ENCODE peak calls at places on chromosomes 5 and 9, in ten cellular contexts. G, I, D, O, M, Z, B, S, T and N are unnamed samples.

GRCh38 chr5:150147580-150148407 is 7.9 kb downstream of the PDGFRB start:
- DNase-seq in G (no peak), I (no peak), D (no peak), O (no peak), M (no peak), Z (no peak), B (no peak), S (no peak), T (no peak), N (no peak)

GRCh38 chr9:114364528-114365041 is 23.2 kb downstream of the AKNA start:
- DNase-seq in G (peak), I (no peak), D (no peak), O (no peak), M (no peak), Z (no peak), B (no peak), S (no peak), T (no peak), N (peak)

GRCh38 chr5:9557696-9558095 is 11.8 kb upstream of the SEMA5A start:
- DNase-seq in G (no peak), I (no peak), D (no peak), O (no peak), M (peak), Z (peak), B (no peak), S (peak), T (no peak), N (no peak)

GRCh38 chr5:173155912-173156311 is 11.6 kb downstream of the BNIP1 start:
- DNase-seq in G (no peak), I (no peak), D (no peak), O (no peak), M (no peak), Z (no peak), B (no peak), S (no peak), T (no peak), N (no peak)

GRCh38 chr9:8365029-8365428 is 565.5 kb upstream of the DMAC1 start:
- DNase-seq in G (no peak), I (no peak), D (no peak), O (no peak), M (no peak), Z (peak), B (no peak), S (peak), T (no peak), N (no peak)

GRCh38 chr9:130186839-130187522 is 14.8 kb downstream of the NCS1 start:
- DNase-seq in G (no peak), I (no peak), D (no peak), O (no peak), M (no peak), Z (peak), B (peak), S (no peak), T (no peak), N (no peak)

GRCh38 chr5:93675458-93676450 is 65.6 kb downstream of the POU5F2 start:
- DNase-seq in G (peak), I (no peak), D (no peak), O (no peak), M (no peak), Z (no peak), B (no peak), S (no peak), T (no peak), N (no peak)

GRCh38 chr5:127006711-127007110 is 23.6 kb downstream of the MARCHF3 start:
- DNase-seq in G (no peak), I (no peak), D (no peak), O (no peak), M (no peak), Z (peak), B (no peak), S (no peak), T (no peak), N (no peak)

GRCh38 chr5:144418719-144419118 is 248.0 kb downstream of the KCTD16 start:
- DNase-seq in G (no peak), I (no peak), D (no peak), O (no peak), M (no peak), Z (no peak), B (no peak), S (no peak), T (no peak), N (no peak)

GRCh38 chr9:37897665-37898064 is 6.3 kb downstream of the SLC25A51 start:
- DNase-seq in G (no peak), I (no peak), D (no peak), O (no peak), M (no peak), Z (no peak), B (no peak), S (no peak), T (no peak), N (no peak)

GRCh38 chr9:113654605-113655193 is 191.2 kb downstream of the RGS3 start:
- DNase-seq in G (no peak), I (no peak), D (no peak), O (no peak), M (no peak), Z (peak), B (no peak), S (no peak), T (no peak), N (no peak)

GRCh38 chr5:128695791-128696520 is 157.9 kb upstream of the FBN2 start:
- DNase-seq in G (no peak), I (no peak), D (no peak), O (no peak), M (no peak), Z (no peak), B (no peak), S (no peak), T (no peak), N (no peak)

GRCh38 chr5:174087783-174088182 is 42.3 kb downstream of the NSG2 start:
- DNase-seq in G (no peak), I (no peak), D (no peak), O (no peak), M (no peak), Z (no peak), B (no peak), S (no peak), T (no peak), N (no peak)

GRCh38 chr9:121735065-121735791 is 83.8 kb downstream of the DAB2IP start:
- DNase-seq in G (peak), I (no peak), D (no peak), O (no peak), M (no peak), Z (peak), B (no peak), S (peak), T (peak), N (no peak)

GRCh38 chr5:147956064-147956841 is 49.9 kb upstream of the C5orf46 start:
- DNase-seq in G (no peak), I (no peak), D (no peak), O (no peak), M (no peak), Z (no peak), B (no peak), S (no peak), T (no peak), N (no peak)

GRCh38 chr5:35879649-35880048 is 23.0 kb downstream of the IL7R start:
- DNase-seq in G (no peak), I (no peak), D (no peak), O (no peak), M (no peak), Z (no peak), B (no peak), S (no peak), T (no peak), N (no peak)
- TF ChIP-seq CTCF in G (no peak), I (no peak), D (no peak), O (no peak), M (no peak), Z (no peak), B (no peak), S (no peak), T (no peak), N (no peak)

GRCh38 chr5:65760504-65761275 is 38.7 kb downstream of the NLN start:
- DNase-seq in G (peak), I (peak), D (no peak), O (no peak), M (no peak), Z (peak), B (no peak), S (peak), T (peak), N (no peak)
- TF ChIP-seq CTCF in G (peak), I (peak), D (no peak), O (no peak), M (peak), Z (peak), B (no peak), S (peak), T (peak), N (peak)

DNA sequence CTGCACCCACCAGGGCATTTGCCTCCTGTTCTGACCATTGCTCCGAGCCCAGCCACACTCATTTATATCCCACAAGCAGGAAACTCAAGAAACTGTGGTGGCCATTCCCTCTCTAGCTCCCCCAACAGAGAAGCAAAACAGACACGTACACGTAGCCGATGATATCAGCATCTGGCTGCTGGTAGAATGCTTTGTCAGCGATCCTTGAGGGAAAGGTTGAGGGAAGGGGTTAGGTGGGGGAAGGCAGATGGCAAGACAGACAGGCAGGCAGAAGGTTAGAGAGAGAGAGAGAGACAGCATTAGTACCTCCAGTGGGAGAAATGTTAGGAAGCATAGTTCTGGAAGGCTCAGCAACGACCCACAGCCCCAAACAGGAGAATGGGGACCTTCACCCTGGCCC is 7.8 kb downstream of the HIGD2A start:
- DNase-seq in G (no peak), I (no peak), D (no peak), O (no peak), M (no peak), Z (no peak), B (no peak), S (peak), T (no peak), N (no peak)
- TF ChIP-seq CTCF in G (no peak), I (no peak), D (no peak), O (no peak), M (no peak), Z (no peak), B (no peak), S (no peak), T (no peak), N (no peak)

DNA sequence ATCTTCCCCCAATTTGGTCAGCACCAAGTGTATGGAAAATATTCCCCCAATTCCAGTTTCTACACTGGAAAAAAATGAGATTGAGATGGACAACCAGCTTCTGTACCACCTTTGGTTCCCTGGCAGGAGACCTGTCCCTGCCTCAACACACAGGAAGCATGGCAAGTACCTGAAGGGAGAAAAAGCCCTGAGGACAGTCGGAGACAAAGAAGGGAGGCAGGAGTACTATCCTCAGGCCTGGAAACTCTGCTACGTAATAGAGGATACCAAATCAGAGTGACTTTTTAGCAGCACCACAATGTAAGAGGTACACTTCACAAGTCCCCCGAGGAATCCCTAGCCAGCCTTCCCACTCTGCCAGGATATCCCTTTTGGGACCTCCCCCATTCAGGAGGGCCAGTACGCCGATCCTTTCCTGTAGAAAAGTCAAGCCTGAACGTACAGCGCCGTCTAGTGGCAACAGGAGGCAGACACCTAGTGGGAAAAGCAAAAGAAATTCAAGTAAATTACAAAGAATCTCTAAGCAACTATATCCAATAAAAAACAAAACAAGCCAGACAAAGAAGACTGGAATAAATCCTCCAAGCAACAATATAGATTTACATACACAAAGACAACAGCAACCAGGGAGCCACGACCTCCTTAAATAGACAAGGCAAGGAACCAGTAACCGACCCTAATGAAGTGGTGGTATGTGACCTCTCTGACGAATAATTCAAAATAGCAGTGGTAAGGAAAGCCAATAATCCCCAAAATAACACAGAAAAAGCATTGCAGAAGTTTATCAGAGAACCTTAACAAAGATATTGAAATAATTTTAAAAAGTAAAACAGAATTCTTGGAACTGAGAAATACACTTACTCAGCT is 63.3 kb upstream of the SLCO6A1 start:
- DNase-seq in G (peak), I (no peak), D (peak), O (no peak), M (no peak), Z (peak), B (peak), S (peak), T (no peak), N (no peak)
- TF ChIP-seq CTCF in G (peak), I (no peak), D (peak), O (no peak), M (peak), Z (peak), B (peak), S (peak), T (peak), N (peak)

GRCh38 chr5:37837101-37838032 is 2.5 kb downstream of the GDNF start:
- DNase-seq in G (peak), I (no peak), D (peak), O (peak), M (no peak), Z (peak), B (peak), S (peak), T (peak), N (peak)
- TF ChIP-seq CTCF in G (peak), I (no peak), D (peak), O (no peak), M (peak), Z (peak), B (peak), S (peak), T (peak), N (peak)